ENCODE peak calls at places on chromosomes 6 and 20, in four cellular contexts. T is uterus, H is left ventricle myocardium inferior, U is brain microvascular endothelial cell. W is an unnamed sample.

GRCh38 chr6:111794716-111795452 is 78.4 kb downstream of the FYN start:
- DNase-seq in H (no peak), T (no peak), U (no peak), W (no peak)

GRCh38 chr6:149934249-149935156 is 7.3 kb upstream of the ULBP2 start:
- DNase-seq in H (no peak), T (peak; percentile 47), U (peak; percentile 83), W (peak; percentile 69)

GRCh38 chr6:20092071-20092566 is 120.2 kb downstream of the MBOAT1 start:
- DNase-seq in T (no peak), H (no peak), U (peak; percentile 43), W (no peak)

GRCh38 chr20:40008177-40008576 is 680.9 kb downstream of the MAFB start:
- DNase-seq in T (no peak), H (no peak), U (no peak), W (no peak)

GRCh38 chr6:118931436-118931835 is 3.5 kb downstream of the MCM9 start:
- DNase-seq in H (no peak), U (no peak), T (no peak), W (no peak)

GRCh38 chr6:127207591-127208120 is 59.0 kb upstream of the RNF146 start:
- DNase-seq in U (peak; percentile 39), T (no peak), H (no peak), W (no peak)

GRCh38 chr6:101762851-101763250 is 369.3 kb downstream of the GRIK2 start:
- DNase-seq in H (no peak), T (no peak), U (no peak), W (no peak)

GRCh38 chr6:35258858-35259193 is 709 bp upstream of the ZNF76 start:
- DNase-seq in U (peak; percentile 50), H (peak; percentile 19), T (no peak), W (no peak)

DNA sequence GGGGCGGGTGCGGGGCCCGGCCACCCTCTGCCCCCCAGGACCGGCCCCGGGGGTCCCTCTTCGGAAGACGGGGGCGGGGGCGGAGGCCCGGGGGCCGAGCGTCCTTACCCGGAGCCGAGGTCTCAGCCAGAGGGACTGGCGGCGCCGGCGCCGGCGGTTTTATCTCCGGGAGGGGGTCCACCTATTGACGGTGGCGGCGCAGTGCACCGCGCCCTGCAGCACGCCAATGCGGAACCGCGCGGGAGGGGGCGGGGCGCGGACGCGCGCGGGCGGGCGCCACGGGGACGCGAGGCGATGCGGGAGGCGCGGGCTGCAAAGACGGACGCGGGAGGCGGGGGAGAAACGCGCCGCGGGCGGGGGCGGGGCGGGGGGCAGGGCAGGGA is at the start of gene EEF1A2:
- DNase-seq in H (peak; percentile 57), T (no peak), U (no peak), W (no peak)
- H3K4me3 ChIP-seq in H (peak within 1 kb of the TSS; percentile 77), T (peak within 1 kb of the TSS; percentile 22), U (no peak within 1 kb of the TSS), W (peak within 1 kb of the TSS; percentile 73)

DNA sequence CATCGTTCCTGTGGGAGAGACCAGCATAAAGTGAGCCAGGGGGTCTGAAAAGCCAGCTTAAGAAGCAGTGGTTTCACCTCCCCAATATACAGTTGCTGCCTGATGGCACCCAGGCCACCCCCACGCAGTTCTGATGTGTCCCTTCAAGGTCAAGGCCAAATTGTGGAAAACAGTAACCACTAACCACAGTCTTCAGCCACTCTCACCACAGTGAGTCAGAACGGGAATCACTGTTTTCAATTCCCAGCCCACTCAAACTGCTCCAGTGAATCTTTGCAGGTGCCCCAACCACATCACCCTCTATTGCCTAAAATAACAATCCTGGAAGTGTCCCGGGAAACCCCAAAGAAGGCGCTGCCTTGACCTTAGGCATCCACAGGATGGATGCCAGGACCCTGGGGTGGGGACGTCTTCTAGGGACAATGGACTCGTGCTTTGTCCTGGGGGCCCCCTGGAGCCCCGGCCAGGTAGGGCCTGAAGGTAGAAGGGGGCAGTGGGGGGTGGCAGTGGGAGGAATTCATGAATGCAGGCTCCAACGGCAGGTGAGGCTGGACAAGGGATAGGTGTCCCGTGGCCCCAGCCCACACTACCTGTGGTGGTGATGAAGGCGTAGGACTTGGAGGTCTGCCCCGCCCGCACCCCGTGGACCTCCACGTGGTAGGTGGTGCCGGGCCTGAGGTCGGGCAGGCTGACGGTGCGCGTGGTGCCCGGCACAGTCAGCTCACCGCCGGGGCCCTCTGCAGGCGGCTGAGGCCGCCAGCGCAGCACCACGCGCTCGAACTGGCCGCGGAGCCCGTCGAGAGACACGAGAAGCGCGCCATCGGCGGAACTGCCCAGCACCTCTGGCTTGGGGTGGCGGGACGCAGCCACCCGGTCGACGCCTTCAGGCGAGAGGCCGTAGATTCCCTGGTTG is 22.2 kb downstream of the TNXB start:
- DNase-seq in H (no peak), T (no peak), U (peak; percentile 68), W (no peak)
- TF ChIP-seq CTCF in H (no peak), T (no peak), U (no peak), W (no peak)

GRCh38 chr6:131015630-131016263 is 47.3 kb downstream of the EPB41L2 start:
- DNase-seq in T (peak; percentile 31), U (peak; percentile 62), H (no peak), W (no peak)
- H3K27ac ChIP-seq in T (peak overlapping the region; percentile 51), U (peak overlapping the region; percentile 10), H (peak overlapping the region; percentile 59), W (peak overlapping the region; percentile 52)

GRCh38 chr6:57313711-57314471 is 3.5 kb upstream of the PRIM2 start:
- DNase-seq in T (peak; percentile 64), H (no peak), U (peak; percentile 94), W (peak; percentile 84)
- H3K4me3 ChIP-seq in T (no peak overlapping the region), H (no peak overlapping the region), U (no peak overlapping the region), W (peak overlapping the region; percentile 30)

DNA sequence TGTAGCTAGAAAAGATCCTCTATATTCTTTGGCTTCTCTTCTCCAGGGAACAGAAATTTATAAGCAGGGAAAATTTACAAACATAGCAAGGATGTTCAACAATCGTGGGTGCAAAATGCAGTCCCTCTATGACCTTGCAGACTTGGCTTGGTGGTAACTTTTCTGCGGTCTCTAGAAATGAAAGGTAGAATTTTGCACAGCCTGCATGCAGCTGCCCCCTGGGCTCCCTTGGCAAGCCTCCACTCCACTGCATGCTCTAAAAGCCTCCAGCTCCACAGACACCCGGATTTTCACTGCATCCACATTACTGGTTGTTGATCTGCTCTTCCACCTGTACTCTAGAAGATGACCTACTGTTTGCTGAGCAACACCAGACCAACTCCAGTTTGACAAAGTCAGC is 236.5 kb upstream of the EYS start:
- DNase-seq in H (no peak), T (no peak), U (no peak), W (no peak)
- TF ChIP-seq CTCF in H (no peak), T (no peak), U (no peak), W (no peak)

DNA sequence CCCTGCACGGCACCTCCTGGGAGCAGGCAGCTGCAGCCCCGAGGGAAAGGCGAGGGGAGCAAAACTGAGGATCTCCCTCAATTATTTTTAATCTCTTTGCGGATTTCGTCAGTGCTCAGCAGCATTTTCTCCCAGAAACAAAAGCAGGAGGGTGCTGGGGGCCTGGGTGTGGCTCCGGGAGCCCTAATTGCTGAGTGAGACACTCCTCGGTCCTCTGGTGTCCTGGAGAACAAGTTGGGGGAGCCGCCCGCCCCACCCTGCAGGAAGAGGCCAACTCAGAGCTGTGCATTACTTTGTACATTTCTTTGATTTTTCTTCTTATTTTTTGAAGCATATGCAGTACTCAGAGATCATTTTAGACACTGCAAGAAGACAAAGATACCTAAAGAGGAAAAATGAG is 56.4 kb downstream of the RIOK1 start:
- DNase-seq in U (no peak), T (no peak), H (no peak), W (no peak)
- H3K27ac ChIP-seq in U (no peak overlapping the region), T (no peak overlapping the region), H (no peak overlapping the region), W (no peak overlapping the region)

DNA sequence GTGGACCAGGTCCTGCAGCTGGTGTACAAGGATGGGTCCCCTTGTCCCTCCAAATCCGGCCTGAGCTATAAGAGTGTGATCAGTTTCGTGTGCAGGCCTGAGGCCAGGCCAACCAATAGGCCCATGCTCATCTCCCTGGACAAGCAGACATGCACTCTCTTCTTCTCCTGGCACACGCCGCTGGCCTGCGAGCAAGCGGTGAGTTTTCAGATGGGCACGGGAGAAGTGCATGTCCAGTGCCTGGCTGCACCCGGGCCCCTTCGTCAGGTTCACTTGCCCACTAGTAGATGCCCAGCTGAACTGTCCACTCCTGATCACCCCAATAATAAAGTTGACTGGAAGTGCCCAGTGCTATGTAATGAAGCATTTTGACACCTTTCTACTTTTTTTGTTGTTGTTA is 48.3 kb upstream of the SLC22A1 start:
- DNase-seq in H (no peak), U (no peak), T (no peak), W (no peak)
- H3K4me3 ChIP-seq in H (no peak overlapping the region), U (no peak overlapping the region), T (no peak overlapping the region), W (no peak overlapping the region)

GRCh38 chr6:11681357-11681756 is 97.2 kb downstream of the ADTRP start:
- DNase-seq in T (no peak), U (no peak), H (no peak), W (no peak)

GRCh38 chr6:11685411-11686093 is 93.1 kb downstream of the ADTRP start:
- DNase-seq in U (peak; percentile 68), H (no peak), T (no peak), W (no peak)

GRCh38 chr6:11682525-11682924 is 96.1 kb downstream of the ADTRP start:
- DNase-seq in U (no peak), T (no peak), H (no peak), W (no peak)

DNA sequence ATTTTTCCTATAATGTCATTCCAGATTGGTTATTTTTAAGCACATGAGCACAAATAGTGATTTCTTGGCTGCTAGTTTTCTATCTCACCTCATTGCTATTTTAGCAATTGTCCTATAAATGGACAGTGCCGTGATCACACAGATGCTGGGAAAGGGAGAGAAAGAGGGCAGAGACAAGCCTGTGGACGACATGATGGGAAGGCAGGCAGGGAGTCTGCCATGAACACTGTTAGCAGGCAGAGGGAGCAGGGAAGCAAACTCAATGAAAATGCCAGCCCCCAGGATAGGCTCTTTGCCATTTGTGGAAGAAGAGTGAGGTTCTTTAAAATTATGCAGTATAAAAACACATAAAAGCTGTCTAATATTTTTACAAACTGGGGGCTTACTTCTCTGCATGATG is 96.8 kb downstream of the ADTRP start:
- DNase-seq in T (no peak), H (no peak), U (no peak), W (no peak)
- TF ChIP-seq CTCF in T (no peak), H (no peak), U (peak; percentile 14), W (no peak)

GRCh38 chr6:139334791-139335446 is 39.5 kb downstream of the CITED2 start:
- DNase-seq in T (no peak), H (no peak), U (peak; percentile 67), W (no peak)
- H3K27ac ChIP-seq in T (no peak overlapping the region), H (peak overlapping the region; percentile 64), U (peak overlapping the region; percentile 66), W (peak overlapping the region; percentile 70)

GRCh38 chr6:143545976-143546547 is 34.5 kb upstream of the FUCA2 start:
- DNase-seq in H (no peak), U (no peak), T (no peak), W (no peak)

GRCh38 chr6:143544019-143544681 is 32.6 kb upstream of the FUCA2 start:
- DNase-seq in H (no peak), U (no peak), T (no peak), W (no peak)

GRCh38 chr6:143542915-143543314 is 31.4 kb upstream of the FUCA2 start:
- DNase-seq in T (no peak), U (no peak), H (no peak), W (no peak)

GRCh38 chr6:143545165-143545564 is 33.6 kb upstream of the FUCA2 start:
- DNase-seq in T (no peak), H (no peak), U (no peak), W (no peak)

DNA sequence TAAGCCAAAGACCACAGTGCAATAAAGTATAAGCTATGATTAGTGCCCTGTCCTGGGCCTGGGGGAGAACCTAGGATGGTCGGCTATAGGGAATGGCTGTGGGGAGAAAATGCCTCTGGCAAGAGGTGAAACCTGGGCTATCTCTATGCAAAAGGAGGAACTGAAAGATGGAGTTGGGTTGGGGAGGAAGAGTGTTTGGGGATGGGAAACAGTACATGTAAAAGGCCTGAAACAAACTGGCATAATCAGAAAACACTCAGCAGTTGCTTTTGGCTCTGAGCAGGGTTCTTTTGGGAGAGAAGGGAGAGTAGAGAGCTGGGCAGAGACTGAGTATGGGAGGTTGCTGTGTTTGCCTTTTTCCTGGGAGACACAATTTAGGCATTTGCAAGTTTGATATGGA is 31.9 kb upstream of the FUCA2 start:
- DNase-seq in T (no peak), U (no peak), H (no peak), W (no peak)
- H3K4me3 ChIP-seq in T (no peak overlapping the region), U (no peak overlapping the region), H (no peak overlapping the region), W (no peak overlapping the region)